ENCODE peak calls at places on chromosomes 7 and 10, in eight cellular contexts. X is CD4-positive, alpha-beta T cell; A is left lobe of liver; R is left cardiac atrium; U is stimulated activated naive B cell treated with anti-CD40 and anti-IgM and Interleukin-4, amounts not matched to agents 10 μg/mL and 1 μg/mL and 100 μg/mL, for 72 hours; H is lower lobe of right lung; I is left lung; V is right lobe of liver. O is an unnamed sample.

GRCh38 chr7:17932770-17933169 is 7.5 kb downstream of the SNX13 start:
- ATAC-seq in R (peak; percentile 50), X (no peak), H (peak; percentile 81), V (peak; percentile 47), U (no peak), I (peak; percentile 76), A (peak; percentile 56), O (no peak)

GRCh38 chr10:49001402-49001801 is 61.8 kb upstream of the LRRC18 start:
- ATAC-seq in R (peak; percentile 70), A (peak; percentile 50), I (peak; percentile 69), X (no peak), H (no peak), V (peak; percentile 37), U (no peak), O (no peak)

GRCh38 chr10:11381023-11381422 is 230.4 kb downstream of the USP6NL start:
- ATAC-seq in R (no peak), U (no peak), A (no peak), X (no peak), I (no peak), H (no peak), V (no peak), O (no peak)

GRCh38 chr10:44278669-44279337 is 106.1 kb downstream of the CXCL12 start:
- ATAC-seq in R (no peak), A (no peak), X (no peak), I (no peak), U (no peak), H (no peak), V (no peak), O (no peak)

GRCh38 chr10:92880233-92880861 is 32.0 kb downstream of the EXOC6 start:
- ATAC-seq in U (peak; percentile 53), X (peak; percentile 39), R (no peak), I (peak; percentile 76), V (peak; percentile 81), H (peak; percentile 73), A (peak; percentile 86), O (no peak)

GRCh38 chr10:68103237-68103866 is 5.9 kb upstream of the MYPN start:
- ATAC-seq in R (no peak), U (no peak), H (no peak), V (no peak), I (no peak), A (no peak), X (no peak), O (no peak)

GRCh38 chr10:34346516-34347150 is 468.5 kb downstream of the PARD3 start:
- ATAC-seq in H (no peak), U (no peak), R (no peak), A (no peak), I (no peak), V (no peak), X (no peak), O (no peak)

GRCh38 chr7:136012238-136012637 is 35.1 kb upstream of the MTPN start:
- ATAC-seq in X (no peak), V (no peak), H (no peak), U (no peak), R (no peak), A (no peak), I (no peak), O (no peak)

GRCh38 chr7:158586499-158587191 is 978 bp downstream of the PTPRN2 start:
- ATAC-seq in U (no peak), I (no peak), V (no peak), R (no peak), X (no peak), H (no peak), A (no peak), O (no peak)

GRCh38 chr7:95026421-95027072 is 119.2 kb downstream of the PPP1R9A start:
- ATAC-seq in H (peak; percentile 78), X (no peak), U (no peak), I (peak; percentile 89), R (no peak), A (no peak), V (no peak), O (no peak)

GRCh38 chr10:104259999-104260774 is 5.5 kb downstream of the GSTO1 start:
- ATAC-seq in R (peak; percentile 68), V (no peak), H (no peak), I (no peak), A (no peak), X (no peak), U (no peak), O (no peak)

GRCh38 chr7:12909483-12909882 is 222.1 kb downstream of the ARL4A start:
- ATAC-seq in V (no peak), R (no peak), A (no peak), I (no peak), X (no peak), U (no peak), H (no peak), O (no peak)

GRCh38 chr7:43164757-43165156 is 52.3 kb downstream of the HECW1 start:
- ATAC-seq in R (peak; percentile 65), U (peak; percentile 77), X (no peak), H (peak; percentile 67), V (no peak), I (peak; percentile 81), A (no peak), O (peak; percentile 67)

GRCh38 chr10:101227765-101228681 is 1.2 kb downstream of the LBX1 start:
- ATAC-seq in H (no peak), A (peak; percentile 48), I (no peak), V (peak; percentile 35), R (no peak), U (no peak), X (no peak), O (no peak)

GRCh38 chr10:851891-852290 is 79.6 kb downstream of the LARP4B start:
- ATAC-seq in H (no peak), A (no peak), R (no peak), I (no peak), V (no peak), U (peak; percentile 97), X (no peak), O (peak; percentile 87)

GRCh38 chr7:148898845-148899474 is 14.9 kb upstream of the EZH2 start:
- ATAC-seq in X (no peak), H (no peak), I (no peak), R (no peak), A (no peak), U (no peak), V (no peak), O (no peak)

GRCh38 chr10:63430091-63430998 is 35.4 kb downstream of the JMJD1C start:
- ATAC-seq in X (no peak), A (no peak), R (peak; percentile 42), V (peak; percentile 35), U (no peak), H (peak; percentile 64), I (peak; percentile 57), O (no peak)

GRCh38 chr10:76178561-76179292 is 747.3 kb downstream of the LRMDA start:
- ATAC-seq in H (no peak), U (no peak), X (peak; percentile 24), V (no peak), R (no peak), I (no peak), A (no peak), O (no peak)

GRCh38 chr7:112420236-112420945 is 29.9 kb upstream of the IFRD1 start:
- ATAC-seq in R (no peak), I (no peak), X (no peak), H (no peak), V (no peak), U (no peak), A (no peak), O (no peak)

GRCh38 chr10:49298990-49299815 is at the start of gene C10orf71:
- ATAC-seq in A (no peak), U (no peak), R (peak; percentile 54), H (no peak), V (no peak), X (no peak), I (no peak), O (no peak)

GRCh38 chr7:157347217-157347904 is 10.6 kb downstream of the DNAJB6 start:
- ATAC-seq in H (peak; percentile 30), X (no peak), R (peak; percentile 58), V (no peak), I (peak; percentile 45), U (no peak), A (no peak), O (no peak)

GRCh38 chr10:49734676-49735075 is 27.4 kb downstream of the OGDHL start:
- ATAC-seq in V (no peak), R (no peak), H (no peak), X (no peak), A (peak; percentile 15), U (no peak), I (no peak), O (no peak)

GRCh38 chr10:119377431-119377830 is 165.1 kb downstream of the RGS10 start:
- ATAC-seq in X (no peak), A (no peak), R (no peak), I (no peak), V (no peak), U (no peak), H (no peak), O (no peak)

GRCh38 chr7:45216181-45216580 is 58.6 kb downstream of the RAMP3 start:
- ATAC-seq in I (no peak), U (no peak), A (no peak), V (no peak), R (no peak), H (no peak), X (no peak), O (no peak)

O was measured in stimulated activated memory B cell treated with anti-CD40 and anti-IgM and Interleukin-4, amounts not matched to agents 10 μg/mL and 1 μg/mL and 100 μg/mL, for 72 hours.